ENCODE peak calls at places on chromosomes 1 and 21, in six cellular contexts. E, X, H, D, J and Z are unnamed samples. For H3K4me1, the result is how much of the 10 kb centered on the place peaks cover.

GRCh38 chr1:183030053-183030452 is 6.8 kb downstream of the LAMC1 start:
- DNase-seq in D (no peak), E (no peak), X (no peak), H (no peak), J (no peak), Z (peak)

GRCh38 chr1:12424793-12425192 is 193.2 kb downstream of the DHRS3 start:
- DNase-seq in E (no peak), H (no peak), D (no peak), J (no peak), X (no peak), Z (no peak)

GRCh38 chr1:94044290-94044790 is 76.6 kb downstream of the ABCA4 start:
- DNase-seq in X (no peak), J (peak), D (peak), H (no peak), E (peak), Z (no peak)

GRCh38 chr1:176205322-176205914 is 1.7 kb downstream of the COP1 start:
- DNase-seq in X (no peak), D (no peak), H (no peak), E (no peak), J (no peak), Z (peak)

GRCh38 chr1:99728494-99729235 is 37.8 kb downstream of the FRRS1 start:
- DNase-seq in H (peak), J (no peak), D (no peak), E (no peak), X (peak), Z (peak)

GRCh38 chr1:196115641-196116040 is 492.6 kb downstream of the KCNT2 start:
- DNase-seq in H (peak), D (no peak), X (peak), E (peak), J (peak), Z (peak)

GRCh38 chr1:156760092-156760795 is 7.1 kb upstream of the PRCC start:
- DNase-seq in X (no peak), J (no peak), H (no peak), E (no peak), D (no peak), Z (no peak)

GRCh38 chr1:180611016-180611930 is 20.5 kb upstream of the XPR1 start:
- DNase-seq in H (no peak), J (no peak), X (no peak), D (no peak), E (no peak), Z (peak)

GRCh38 chr1:183733610-183734219 is 71.2 kb upstream of the RGL1 start:
- DNase-seq in J (no peak), X (peak), D (no peak), E (no peak), H (peak), Z (no peak)

GRCh38 chr1:192766009-192766625 is 42.7 kb upstream of the RGS2 start:
- DNase-seq in J (no peak), E (no peak), X (no peak), H (no peak), D (no peak), Z (peak)

GRCh38 chr1:155053531-155054105 is 2.5 kb downstream of the ADAM15 start:
- DNase-seq in E (no peak), D (no peak), H (no peak), J (peak), X (no peak), Z (no peak)

GRCh38 chr1:203202431-203203245 is 16.1 kb upstream of the CHI3L1 start:
- DNase-seq in J (no peak), D (no peak), H (no peak), E (peak), X (no peak), Z (peak)
- H3K4me1 ChIP-seq in J (under half), D (under half), H (under half), E (under half), X (under half), Z (under half)

GRCh38 chr1:30727796-30728195 is 4.4 kb upstream of the MATN1 start:
- DNase-seq in D (no peak), J (no peak), X (no peak), H (no peak), E (no peak), Z (peak)
- H3K4me1 ChIP-seq in D (under half), J (under half), X (under half), H (under half), E (under half), Z (under half)

GRCh38 chr1:56135069-56135863 is 444.1 kb downstream of the PLPP3 start:
- DNase-seq in D (no peak), H (no peak), X (no peak), E (no peak), J (no peak), Z (peak)

GRCh38 chr1:56137829-56138505 is 441.4 kb downstream of the PLPP3 start:
- DNase-seq in J (no peak), H (no peak), X (no peak), E (no peak), D (no peak), Z (peak)

GRCh38 chr1:56133517-56134472 is 445.6 kb downstream of the PLPP3 start:
- DNase-seq in H (no peak), J (no peak), D (no peak), X (no peak), E (no peak), Z (no peak)

GRCh38 chr1:56137090-56137489 is 442.3 kb downstream of the PLPP3 start:
- DNase-seq in E (no peak), D (no peak), X (peak), J (no peak), H (no peak), Z (peak)

DNA sequence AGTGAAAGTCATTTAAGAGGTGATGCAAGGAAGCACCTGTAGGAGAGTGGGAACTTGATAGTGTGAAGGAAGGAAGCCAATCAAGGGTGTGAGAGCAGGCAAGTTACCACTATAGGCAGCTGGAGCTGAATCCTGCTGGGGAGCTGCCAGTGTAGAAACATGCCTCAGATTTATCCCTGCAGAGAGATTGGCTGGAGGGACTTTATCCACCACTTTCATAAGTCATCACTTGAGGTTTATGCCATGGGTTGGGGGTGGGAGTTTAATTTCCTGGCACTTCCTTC is 443.6 kb downstream of the PLPP3 start:
- DNase-seq in D (no peak), H (no peak), X (no peak), E (no peak), J (no peak), Z (peak)
- H3K4me1 ChIP-seq in D (under half), H (under half), X (under half), E (under half), J (under half), Z (under half)

GRCh38 chr1:209646558-209646957 is 5.7 kb downstream of the LAMB3 start:
- DNase-seq in D (no peak), J (no peak), E (no peak), X (no peak), H (no peak), Z (peak)

GRCh38 chr1:209643295-209644020 is 8.8 kb downstream of the LAMB3 start:
- DNase-seq in X (peak), J (peak), D (no peak), H (no peak), E (peak), Z (peak)

GRCh38 chr1:209645574-209646452 is 6.4 kb downstream of the LAMB3 start:
- DNase-seq in X (no peak), H (no peak), J (no peak), D (no peak), E (no peak), Z (no peak)

GRCh38 chr1:209641216-209642181 is 10.7 kb downstream of the LAMB3 start:
- DNase-seq in H (no peak), D (peak), E (peak), J (peak), X (peak), Z (peak)

DNA sequence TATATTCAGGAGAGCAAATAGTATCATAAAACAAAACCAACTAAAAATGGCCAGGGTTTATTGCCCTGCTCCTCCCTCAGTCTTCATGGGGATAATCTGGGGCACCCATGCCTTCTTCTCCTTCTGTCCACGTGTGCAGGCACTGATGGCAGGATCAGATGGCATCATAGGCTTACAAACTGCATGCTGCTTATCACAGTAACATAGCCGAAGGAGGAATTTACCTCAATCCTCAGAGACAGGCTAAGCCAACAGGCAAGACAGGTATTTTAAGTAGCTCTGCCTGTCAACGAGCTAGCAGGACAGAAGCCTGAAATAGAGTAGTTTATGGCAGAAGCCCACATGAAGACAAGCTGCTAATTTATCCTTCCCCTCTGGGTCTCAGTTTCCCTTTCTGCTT is 9.4 kb downstream of the LAMB3 start:
- DNase-seq in D (no peak), X (peak), H (no peak), E (no peak), J (no peak), Z (no peak)
- H3K4me1 ChIP-seq in D (half or more), X (under half), H (under half), E (half or more), J (under half), Z (under half)

GRCh38 chr1:65423884-65424655 is 3.6 kb downstream of the LEPR start:
- DNase-seq in X (no peak), J (no peak), H (no peak), D (no peak), E (no peak), Z (peak)
- H3K4me1 ChIP-seq in X (under half), J (under half), H (under half), D (under half), E (under half), Z (under half)

GRCh38 chr1:161018631-161018930 is 2.4 kb downstream of the F11R start:
- DNase-seq in D (no peak), J (no peak), H (no peak), E (no peak), X (no peak), Z (no peak)
- H3K4me1 ChIP-seq in D (half or more), J (under half), H (under half), E (half or more), X (under half), Z (under half)

GRCh38 chr1:29586215-29586614 is 349.9 kb downstream of the PTPRU start:
- DNase-seq in D (no peak), J (no peak), H (no peak), E (no peak), X (no peak), Z (no peak)
- H3K4me1 ChIP-seq in D (under half), J (under half), H (under half), E (under half), X (under half), Z (under half)

GRCh38 chr1:920506-920905 is 3.2 kb upstream of the SAMD11 start:
- DNase-seq in X (no peak), D (no peak), E (no peak), J (no peak), H (no peak), Z (no peak)
- H3K4me1 ChIP-seq in X (under half), D (under half), E (half or more), J (under half), H (under half), Z (under half)

DNA sequence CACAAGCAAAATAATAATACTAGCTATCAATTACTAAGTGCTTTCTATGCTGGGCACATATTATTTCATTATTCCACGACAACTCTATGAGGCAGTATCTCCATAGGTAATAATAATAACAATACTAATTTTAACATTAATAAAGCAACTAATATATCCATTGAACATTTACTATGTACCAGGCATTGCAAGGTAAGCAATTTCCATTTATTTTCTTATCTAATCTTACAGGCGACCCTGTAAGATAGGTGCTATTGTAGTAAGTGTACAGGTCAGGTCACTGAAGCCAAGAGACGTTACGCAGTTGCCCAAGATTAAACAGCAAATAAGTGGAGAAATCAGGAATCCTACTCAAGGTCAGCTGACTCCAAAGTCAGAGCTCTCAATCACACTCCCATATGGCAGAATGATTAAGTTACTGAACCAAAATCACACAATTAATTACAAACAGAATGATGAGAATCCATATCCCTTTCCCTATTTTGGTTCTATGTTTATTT is 198.4 kb downstream of the SLC45A1 start:
- DNase-seq in J (no peak), H (no peak), D (no peak), E (no peak), X (no peak), Z (no peak)
- H3K4me1 ChIP-seq in J (under half), H (under half), D (under half), E (under half), X (under half), Z (under half)

GRCh38 chr21:38956791-38957571 is 151.3 kb downstream of the ETS2 start:
- DNase-seq in X (peak), J (no peak), H (no peak), D (peak), E (no peak), Z (peak)
- H3K4me1 ChIP-seq in X (under half), J (under half), H (under half), D (under half), E (under half), Z (under half)